ENCODE peak calls at places on chromosomes 13 and 19, in seven cellular contexts. N, K, F, A, L, Z and M are unnamed samples.

GRCh38 chr19:10568444-10568825 is 344 bp downstream of the CDKN2D start:
- DNase-seq in N (no peak), K (peak; percentile 80), F (peak; percentile 50), A (no peak), L (peak; percentile 86), Z (no peak), M (no peak)

GRCh38 chr19:7874080-7874856 is at the start of gene PRR36:
- DNase-seq in N (peak; percentile 56), K (no peak), F (peak; percentile 72), A (peak; percentile 34), L (peak; percentile 93), Z (peak; percentile 93), M (no peak)

GRCh38 chr19:54376610-54377009 is 11.9 kb upstream of the LAIR1 start:
- DNase-seq in N (no peak), K (no peak), F (no peak), A (no peak), L (no peak), Z (no peak), M (no peak)

GRCh38 chr13:21310220-21310619 is 133.8 kb downstream of the MRPL57 start:
- DNase-seq in N (no peak), K (no peak), F (no peak), A (no peak), L (no peak), Z (no peak), M (no peak)

GRCh38 chr13:77022341-77022740 is 4.6 kb downstream of the FBXL3 start:
- DNase-seq in N (no peak), K (no peak), F (no peak), A (no peak), L (no peak), Z (no peak), M (no peak)

GRCh38 chr13:26971990-26972888 is 199.4 kb downstream of the USP12 start:
- DNase-seq in N (no peak), K (no peak), F (peak; percentile 69), A (peak; percentile 24), L (peak; percentile 70), Z (no peak), M (no peak)

GRCh38 chr13:49220035-49220855 is at the start of gene MLNR:
- DNase-seq in N (peak; percentile 33), K (no peak), F (no peak), A (peak; percentile 42), L (peak; percentile 81), Z (peak; percentile 86), M (no peak)

GRCh38 chr19:55149078-55150003 is at the start of gene TNNT1:
- DNase-seq in N (no peak), K (no peak), F (no peak), A (peak; percentile 10), L (no peak), Z (peak; percentile 36), M (no peak)

GRCh38 chr13:65456150-65456912 is 1773.8 kb downstream of the PCDH9 start:
- DNase-seq in N (no peak), K (no peak), F (no peak), A (no peak), L (no peak), Z (no peak), M (no peak)

GRCh38 chr19:33758541-33759013 is 38.1 kb upstream of the KCTD15 start:
- DNase-seq in N (no peak), K (no peak), F (no peak), A (no peak), L (no peak), Z (no peak), M (no peak)

GRCh38 chr19:32677657-32678056 is 2.0 kb downstream of the RGS9BP start:
- DNase-seq in N (no peak), K (no peak), F (no peak), A (no peak), L (no peak), Z (no peak), M (no peak)

GRCh38 chr13:20188649-20189553 is 3.8 kb downstream of the GJB2 start:
- DNase-seq in N (no peak), K (no peak), F (no peak), A (peak; percentile 15), L (peak; percentile 56), Z (peak; percentile 41), M (no peak)

GRCh38 chr13:59425211-59425721 is 738.5 kb downstream of the DIAPH3 start:
- DNase-seq in N (no peak), K (no peak), F (no peak), A (no peak), L (no peak), Z (no peak), M (no peak)

GRCh38 chr19:57708641-57709354 is at the start of gene ZNF154:
- DNase-seq in N (peak; percentile 33), K (no peak), F (no peak), A (no peak), L (peak; percentile 81), Z (no peak), M (no peak)

GRCh38 chr13:75762066-75762937 is 126.2 kb downstream of the LMO7 start:
- DNase-seq in N (no peak), K (no peak), F (peak; percentile 26), A (no peak), L (no peak), Z (no peak), M (no peak)

GRCh38 chr19:6236310-6237291 is 43.2 kb downstream of the MLLT1 start:
- DNase-seq in N (no peak), K (peak; percentile 81), F (peak; percentile 99), A (no peak), L (no peak), Z (peak; percentile 46), M (no peak)
- TF ChIP-seq EP300 in N (no peak), K (no peak), F (no peak), A (no peak), L (no peak), Z (no peak), M (no peak)

GRCh38 chr19:39155114-39155700 is 29.6 kb downstream of the PAK4 start:
- DNase-seq in N (no peak), K (no peak), F (no peak), A (no peak), L (no peak), Z (no peak), M (no peak)

GRCh38 chr19:39156230-39156890 is 30.8 kb downstream of the PAK4 start:
- DNase-seq in N (no peak), K (no peak), F (peak; percentile 42), A (peak; percentile 74), L (no peak), Z (no peak), M (no peak)

GRCh38 chr19:39154084-39154625 is 28.6 kb downstream of the PAK4 start:
- DNase-seq in N (no peak), K (no peak), F (no peak), A (no peak), L (no peak), Z (no peak), M (no peak)

GRCh38 chr19:39155741-39156140 is 30.2 kb downstream of the PAK4 start:
- DNase-seq in N (peak; percentile 19), K (no peak), F (no peak), A (no peak), L (no peak), Z (no peak), M (no peak)

DNA sequence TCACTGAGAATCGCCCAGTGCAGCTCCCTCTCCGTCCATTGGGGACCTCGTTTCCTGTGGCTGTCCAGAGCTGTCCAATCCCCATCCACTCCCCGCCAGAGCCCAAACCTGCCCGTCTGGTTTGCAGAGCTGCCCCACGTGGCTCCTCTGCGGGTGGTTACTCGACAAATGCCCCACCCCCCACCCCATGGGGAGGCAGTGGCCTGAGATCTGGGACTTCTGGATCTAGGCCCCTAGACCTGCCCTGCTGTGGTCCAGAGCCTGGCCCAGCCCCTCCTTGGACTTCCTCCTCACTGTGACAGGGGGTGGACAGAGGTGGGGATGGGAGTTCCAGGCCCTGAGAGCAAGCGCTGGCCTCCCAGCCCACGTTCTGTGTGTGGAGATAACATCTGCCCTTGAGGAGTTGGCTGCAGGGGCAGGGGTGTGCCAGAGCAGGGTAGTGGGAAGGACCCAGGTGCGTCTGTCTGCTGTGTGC is 29.1 kb downstream of the PAK4 start:
- DNase-seq in N (no peak), K (no peak), F (peak; percentile 85), A (peak; percentile 73), L (no peak), Z (peak; percentile 75), M (no peak)
- TF ChIP-seq EP300 in N (no peak), K (no peak), F (no peak), A (no peak), L (no peak), Z (no peak), M (no peak)

GRCh38 chr19:40750035-40750284 is 317 bp downstream of the ACTMAP start:
- DNase-seq in N (peak; percentile 34), K (no peak), F (no peak), A (no peak), L (no peak), Z (no peak), M (no peak)
- TF ChIP-seq EP300 in N (no peak), K (no peak), F (no peak), A (no peak), L (no peak), Z (no peak), M (no peak)

DNA sequence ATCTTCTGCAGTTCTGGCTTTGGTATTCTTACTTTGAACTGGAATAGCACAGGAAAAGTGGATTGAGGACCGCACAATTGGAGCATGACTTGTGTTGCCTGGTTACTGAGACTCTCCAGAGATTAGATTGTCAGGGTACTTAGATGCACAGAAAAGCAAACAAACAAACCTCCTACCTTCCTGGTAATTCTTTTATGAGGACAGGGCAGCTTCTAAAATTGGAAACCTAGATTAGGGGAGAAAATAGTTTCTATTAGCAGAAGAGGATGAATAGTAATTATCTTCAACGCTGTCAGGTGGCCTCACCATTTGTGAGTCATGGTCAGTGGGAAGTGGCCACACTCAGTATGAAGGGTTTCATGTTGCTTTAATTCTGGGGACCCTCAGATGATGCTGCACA is 106.7 kb downstream of the LACC1 start:
- DNase-seq in N (no peak), K (no peak), F (no peak), A (no peak), L (no peak), Z (no peak), M (no peak)
- TF ChIP-seq EP300 in N (no peak), K (no peak), F (no peak), A (no peak), L (no peak), Z (no peak), M (no peak)

GRCh38 chr13:110471833-110472162 is 89.7 kb downstream of the RAB20 start:
- DNase-seq in N (no peak), K (no peak), F (peak; percentile 35), A (peak; percentile 60), L (no peak), Z (no peak), M (peak; percentile 53)
- TF ChIP-seq EP300 in N (no peak), K (no peak), F (peak; percentile 10), A (peak; percentile 65), L (no peak), Z (no peak), M (peak; percentile 70)

DNA sequence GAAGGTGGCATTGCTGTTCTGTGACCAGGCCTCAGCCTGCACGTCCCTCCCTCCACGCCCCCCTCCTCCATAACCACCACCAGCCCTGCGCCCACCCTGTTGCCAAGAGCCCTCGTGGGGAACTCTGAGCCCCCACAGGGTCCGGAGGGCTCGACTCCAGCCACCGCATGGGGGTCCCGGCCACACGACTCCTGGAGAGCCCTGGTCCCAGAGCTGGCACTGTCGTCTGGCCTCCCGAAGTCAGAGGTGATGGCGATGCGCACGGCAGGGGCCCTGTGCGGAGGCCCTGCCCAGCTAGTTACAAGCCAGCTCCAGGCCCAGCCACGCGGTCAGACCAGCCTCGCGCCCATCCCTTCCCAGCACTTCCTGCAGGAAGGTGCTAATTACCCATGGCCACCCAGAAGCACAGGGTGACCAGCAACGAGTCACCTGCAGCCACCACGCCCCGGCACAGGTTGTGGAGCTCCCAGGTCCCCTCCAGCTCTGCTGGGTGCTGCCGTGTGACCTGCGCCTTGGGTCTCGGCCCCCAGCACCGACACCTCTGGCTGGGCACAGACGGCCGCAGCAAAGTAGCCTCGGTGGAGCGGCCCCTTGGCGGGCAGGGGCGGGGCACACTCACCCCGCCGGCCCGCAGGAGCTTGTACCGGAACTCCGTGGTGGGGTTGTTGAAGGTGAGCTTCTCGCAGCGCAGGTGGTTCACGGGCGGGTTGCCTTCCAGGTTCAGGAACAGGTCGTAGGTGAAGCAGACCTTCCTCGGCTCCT is 49.6 kb downstream of the MLLT1 start:
- DNase-seq in N (no peak), K (peak; percentile 49), F (no peak), A (no peak), L (no peak), Z (no peak), M (no peak)
- TF ChIP-seq EP300 in N (no peak), K (no peak), F (no peak), A (no peak), L (no peak), Z (no peak), M (no peak)